ENCODE peak calls at places on chromosomes 12 and 14, in six cellular contexts. B is foreskin keratinocyte, G is right atrium auricular region, M is pancreas, J is tibial artery, C is Karpas-422. U is an unnamed sample.

GRCh38 chr14:86035882-86036281 is 505.9 kb downstream of the FLRT2 start:
- DNase-seq in B (no peak), G (no peak), M (peak; percentile 12), J (no peak), C (peak; percentile 87), U (no peak)

GRCh38 chr12:1531160-1531653 is 63.2 kb downstream of the FBXL14 start:
- DNase-seq in B (no peak), G (no peak), M (no peak), J (peak; percentile 62), C (no peak), U (no peak)

GRCh38 chr12:37547611-37548010 is 769.0 kb upstream of the ALG10B start:
- DNase-seq in B (no peak), G (no peak), M (no peak), J (no peak), C (no peak), U (no peak)

GRCh38 chr14:55077155-55077554 is 25.7 kb downstream of the MAPK1IP1L start:
- DNase-seq in B (peak; percentile 88), G (no peak), M (no peak), J (no peak), C (no peak), U (no peak)

GRCh38 chr12:77938301-77938700 is 107.6 kb downstream of the NAV3 start:
- DNase-seq in B (no peak), G (no peak), M (no peak), J (no peak), C (no peak), U (no peak)

GRCh38 chr12:98470469-98471082 is 44.8 kb upstream of the TMPO start:
- DNase-seq in B (no peak), G (peak; percentile 28), M (no peak), J (no peak), C (no peak), U (no peak)

GRCh38 chr12:32455607-32456063 is 56.3 kb downstream of the FGD4 start:
- DNase-seq in B (peak; percentile 41), G (no peak), M (no peak), J (no peak), C (peak; percentile 83), U (no peak)

GRCh38 chr14:104434214-104435076 is 145.1 kb upstream of the C14orf180 start:
- DNase-seq in B (no peak), G (peak; percentile 52), M (no peak), J (no peak), C (no peak), U (no peak)

GRCh38 chr12:65881965-65882413 is 57.7 kb downstream of the HMGA2 start:
- DNase-seq in B (no peak), G (peak; percentile 88), M (peak; percentile 71), J (peak; percentile 92), C (no peak), U (peak; percentile 8)

GRCh38 chr14:102323102-102323501 is 3.6 kb downstream of the ZNF839 start:
- DNase-seq in B (no peak), G (peak; percentile 73), M (peak; percentile 74), J (peak; percentile 88), C (peak; percentile 75), U (peak; percentile 48)

GRCh38 chr12:53484686-53485567 is 14.3 kb downstream of the MAP3K12 start:
- DNase-seq in B (no peak), G (no peak), M (no peak), J (no peak), C (no peak), U (no peak)

DNA sequence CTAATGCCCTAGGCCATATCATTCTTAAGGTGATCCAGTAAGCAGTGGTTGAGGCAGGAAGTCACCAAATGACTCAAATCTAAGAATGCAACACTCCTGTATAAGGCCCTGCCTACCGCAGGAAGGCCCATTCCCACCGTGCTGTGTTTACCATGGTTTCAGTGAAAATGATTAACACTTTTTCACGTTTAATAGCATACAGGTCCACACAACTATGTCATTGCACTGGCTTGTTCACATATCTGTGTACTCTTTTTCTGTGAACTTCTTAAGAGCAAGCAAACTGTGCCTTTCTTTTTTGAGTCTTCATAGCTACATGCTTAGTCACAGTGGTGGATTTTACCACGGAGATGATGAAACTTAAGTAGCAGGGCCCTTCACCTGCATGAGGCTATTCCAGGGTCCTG is 214.9 kb downstream of the CNTN1 start:
- DNase-seq in B (peak; percentile 99), G (no peak), M (no peak), J (no peak), C (no peak), U (no peak)
- H3K27ac ChIP-seq in B (peak overlapping the region; percentile 69), G (no peak overlapping the region), M (no peak overlapping the region), J (no peak overlapping the region), C (no peak overlapping the region), U (no peak overlapping the region)

GRCh38 chr14:32457213-32457920 is 128.3 kb downstream of the AKAP6 start:
- DNase-seq in B (no peak), G (peak; percentile 73), M (no peak), J (no peak), C (no peak), U (no peak)

GRCh38 chr14:32449640-32450039 is 120.5 kb downstream of the AKAP6 start:
- DNase-seq in B (no peak), G (no peak), M (no peak), J (no peak), C (no peak), U (no peak)

GRCh38 chr14:32458720-32459119 is 129.6 kb downstream of the AKAP6 start:
- DNase-seq in B (no peak), G (no peak), M (no peak), J (no peak), C (no peak), U (no peak)

GRCh38 chr14:32450919-32451675 is 122.0 kb downstream of the AKAP6 start:
- DNase-seq in B (no peak), G (no peak), M (no peak), J (no peak), C (no peak), U (no peak)

GRCh38 chr14:32453857-32454810 is 125.0 kb downstream of the AKAP6 start:
- DNase-seq in B (peak; percentile 58), G (no peak), M (no peak), J (no peak), C (no peak), U (no peak)
- H3K27ac ChIP-seq in B (no peak overlapping the region), G (peak overlapping the region; percentile 64), M (no peak overlapping the region), J (no peak overlapping the region), C (no peak overlapping the region), U (no peak overlapping the region)

DNA sequence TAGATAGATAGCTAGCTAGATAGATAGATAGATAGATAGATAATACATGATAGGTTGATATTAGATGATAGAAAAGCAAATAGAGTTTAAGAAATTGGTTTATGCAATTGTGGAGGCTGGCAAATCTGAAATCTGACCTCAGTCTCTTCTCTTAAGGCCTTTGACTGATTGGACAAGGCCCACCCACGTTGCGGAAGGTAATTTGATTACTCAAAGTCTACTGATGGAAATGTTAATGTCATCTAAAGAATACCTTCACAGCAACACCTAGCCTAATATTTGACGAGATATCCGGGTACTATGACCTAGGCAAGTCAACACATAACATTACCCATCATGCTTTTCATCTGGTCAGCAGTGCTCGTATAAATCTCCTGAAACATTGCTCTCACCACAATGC is 190.4 kb downstream of the ZFP36L1 start:
- DNase-seq in B (no peak), G (no peak), M (no peak), J (peak; percentile 5), C (no peak), U (no peak)
- H3K27ac ChIP-seq in B (no peak overlapping the region), G (no peak overlapping the region), M (no peak overlapping the region), J (no peak overlapping the region), C (no peak overlapping the region), U (no peak overlapping the region)

DNA sequence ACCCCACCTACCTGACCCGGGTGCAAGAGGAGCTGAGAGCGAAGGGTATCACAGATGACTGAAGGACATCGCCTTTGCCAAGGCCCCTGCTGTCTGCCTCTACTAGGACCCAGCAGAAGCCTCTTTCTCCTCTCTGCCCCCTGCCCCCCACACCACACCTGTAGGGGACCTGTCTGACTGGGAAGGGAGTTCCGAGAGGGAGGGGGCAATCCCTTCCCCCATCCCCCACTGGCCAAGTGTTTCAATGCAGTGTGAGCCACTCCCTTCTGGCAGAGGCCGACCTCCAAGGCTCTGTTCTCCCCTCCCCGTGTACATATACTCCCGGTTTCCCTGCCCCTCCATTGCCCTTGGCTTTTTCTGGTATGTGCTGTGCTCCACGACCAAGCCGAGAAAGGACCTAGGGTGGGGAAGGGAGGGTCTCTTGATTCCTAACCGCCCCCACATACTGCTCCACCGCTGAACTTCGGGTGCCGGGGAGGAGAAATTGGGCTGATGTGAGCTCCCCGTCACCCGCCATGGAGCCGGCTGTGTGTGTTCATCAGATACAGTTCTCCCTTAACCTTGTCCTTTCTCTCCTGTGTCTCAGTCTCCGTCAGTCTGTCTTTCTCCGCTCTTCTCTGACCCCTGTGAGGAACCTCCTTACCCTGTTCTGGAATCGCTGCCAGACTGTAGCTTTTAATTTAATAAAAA is 2.0 kb upstream of the ARHGEF25 start:
- DNase-seq in B (no peak), G (no peak), M (no peak), J (no peak), C (no peak), U (no peak)
- H3K27ac ChIP-seq in B (no peak overlapping the region), G (peak overlapping the region; percentile 85), M (no peak overlapping the region), J (peak overlapping the region; percentile 97), C (no peak overlapping the region), U (no peak overlapping the region)